ENCODE peak calls at places on chromosomes 2 and 18, in four cellular contexts. N is MM.1S, V is Peyer's patch, E is IMR-90. G is an unnamed sample.

GRCh38 chr2:128756372-128756730 is 437.7 kb upstream of the HS6ST1 start:
- DNase-seq in N (no peak), V (no peak), E (no peak), G (no peak)

GRCh38 chr2:54009549-54009948 is 38.8 kb upstream of the PSME4 start:
- DNase-seq in E (no peak), N (no peak), V (no peak), G (no peak)

GRCh38 chr2:203918264-203918663 is 18.3 kb upstream of the ICOS start:
- DNase-seq in E (no peak), V (no peak), N (no peak), G (no peak)

GRCh38 chr2:95203911-95204310 is 3.4 kb upstream of the ZNF892 start:
- DNase-seq in E (no peak), V (no peak), N (no peak), G (no peak)

GRCh38 chr2:190023860-190024259 is 38.7 kb downstream of the MSTN start:
- DNase-seq in V (no peak), N (peak; percentile 63), E (peak; percentile 49), G (peak; percentile 32)

GRCh38 chr2:47905454-47906260 is 641 bp downstream of the FBXO11 start:
- DNase-seq in E (peak; percentile 41), N (peak; percentile 49), V (peak; percentile 77), G (peak; percentile 74)

GRCh38 chr2:207254526-207255464 is 89.0 kb upstream of the KLF7 start:
- DNase-seq in N (no peak), V (no peak), E (peak; percentile 92), G (no peak)

GRCh38 chr18:31156831-31157763 is 5.6 kb downstream of the DSC1 start:
- DNase-seq in V (no peak), N (no peak), E (no peak), G (no peak)

GRCh38 chr2:237410949-237411635 is 2.9 kb downstream of the COL6A3 start:
- DNase-seq in V (no peak), N (no peak), E (no peak), G (no peak)

GRCh38 chr2:74843371-74844298 is 9.7 kb downstream of the HK2 start:
- DNase-seq in N (peak; percentile 79), E (peak; percentile 92), V (peak; percentile 69), G (peak; percentile 44)

GRCh38 chr2:224173210-224173609 is 134.1 kb upstream of the SERPINE2 start:
- DNase-seq in E (no peak), N (no peak), V (no peak), G (no peak)

GRCh38 chr2:147649963-147650362 is 194.9 kb upstream of the ACVR2A start:
- DNase-seq in N (no peak), V (no peak), E (no peak), G (no peak)

GRCh38 chr18:53152478-53152877 is 812.5 kb downstream of the DCC start:
- DNase-seq in N (no peak), V (no peak), E (no peak), G (no peak)

GRCh38 chr2:184339966-184340365 is 258.4 kb upstream of the ZNF804A start:
- DNase-seq in N (no peak), E (no peak), V (no peak), G (no peak)
- H3K27me3 ChIP-seq in N (no peaks in the 10 kb centered on the region), E (no peaks in the 10 kb centered on the region), V (no peaks in the 10 kb centered on the region), G (no peaks in the 10 kb centered on the region)

GRCh38 chr2:168811670-168812069 is 9.2 kb downstream of the NOSTRIN start:
- DNase-seq in N (no peak), V (no peak), E (no peak), G (no peak)
- H3K4me1 ChIP-seq in N (no peaks in the 10 kb centered on the region), V (no peaks in the 10 kb centered on the region), E (peaks cover 1% of the 10 kb centered on the region), G (no peaks in the 10 kb centered on the region)

DNA sequence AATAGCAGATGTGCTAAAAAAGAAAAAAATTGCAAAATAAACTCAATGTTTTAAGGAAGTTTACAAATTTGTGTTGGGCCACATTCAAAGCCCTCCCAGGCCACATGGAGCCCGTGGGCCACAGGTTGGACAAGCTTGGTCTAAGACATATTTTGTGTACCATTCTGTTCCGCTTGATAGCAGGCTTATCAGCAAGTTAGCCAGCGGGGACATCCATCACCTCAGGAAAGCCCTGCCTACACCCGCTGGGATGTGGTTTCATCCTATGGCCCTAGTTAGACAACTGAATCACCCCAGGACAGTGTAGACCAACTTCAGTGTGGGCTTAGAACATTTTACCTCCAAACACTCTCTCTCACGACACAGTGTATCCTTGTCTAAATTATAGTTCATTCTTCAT is 32.6 kb downstream of the CD8B2 start:
- DNase-seq in E (no peak), V (no peak), N (no peak), G (no peak)
- H3K27ac ChIP-seq in E (no peak overlapping the region), V (no peak overlapping the region), N (no peak overlapping the region), G (no peak overlapping the region)

GRCh38 chr2:120431386-120432292 is 85.7 kb downstream of the INHBB start:
- DNase-seq in N (no peak), E (no peak), V (peak; percentile 23), G (no peak)
- H3K27me3 ChIP-seq in N (peaks cover 6% of the 10 kb centered on the region), E (peaks cover 71% of the 10 kb centered on the region), V (no peaks in the 10 kb centered on the region), G (no peaks in the 10 kb centered on the region)

GRCh38 chr2:36360834-36361233 is 5.3 kb downstream of the CRIM1 start:
- DNase-seq in N (no peak), V (no peak), E (no peak), G (no peak)

GRCh38 chr2:36360063-36360462 is 4.5 kb downstream of the CRIM1 start:
- DNase-seq in N (no peak), E (no peak), V (no peak), G (no peak)

GRCh38 chr2:36358317-36358659 is 2.7 kb downstream of the CRIM1 start:
- DNase-seq in E (peak; percentile 55), V (no peak), N (no peak), G (no peak)

GRCh38 chr2:36357506-36358316 is 2.1 kb downstream of the CRIM1 start:
- DNase-seq in N (no peak), V (peak; percentile 67), E (peak; percentile 85), G (peak; percentile 13)

DNA sequence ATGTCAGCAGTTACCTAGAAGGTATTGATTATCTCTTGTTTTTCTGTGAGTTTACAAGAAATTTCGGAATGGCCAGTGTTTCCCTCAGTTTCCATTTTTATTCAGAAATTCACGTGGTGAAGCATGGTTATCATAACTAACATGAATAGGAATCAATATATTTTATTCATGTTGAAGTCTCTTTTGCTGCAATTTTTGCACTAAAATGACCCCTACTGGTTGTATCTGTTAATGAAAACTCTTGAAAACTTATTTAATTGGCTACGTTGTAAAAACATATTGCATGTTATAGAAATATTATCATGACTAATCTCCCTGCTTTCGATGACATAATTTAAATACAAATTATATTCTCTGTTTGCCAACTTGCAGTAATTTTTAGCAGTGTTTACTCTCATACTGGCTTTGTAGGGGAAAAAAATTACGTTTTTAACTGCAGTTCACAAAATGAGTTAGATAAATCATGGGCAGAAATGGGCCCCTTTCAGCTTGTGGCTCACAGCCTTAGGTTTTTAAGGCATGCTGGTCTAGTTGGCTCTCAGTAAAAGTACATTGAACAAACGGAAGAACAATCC is 3.5 kb downstream of the CRIM1 start:
- DNase-seq in E (peak; percentile 48), V (no peak), N (peak; percentile 32), G (no peak)
- H3K4me1 ChIP-seq in E (peaks cover 30% of the 10 kb centered on the region), V (no peaks in the 10 kb centered on the region), N (peaks cover 9% of the 10 kb centered on the region), G (peaks cover 13% of the 10 kb centered on the region)

DNA sequence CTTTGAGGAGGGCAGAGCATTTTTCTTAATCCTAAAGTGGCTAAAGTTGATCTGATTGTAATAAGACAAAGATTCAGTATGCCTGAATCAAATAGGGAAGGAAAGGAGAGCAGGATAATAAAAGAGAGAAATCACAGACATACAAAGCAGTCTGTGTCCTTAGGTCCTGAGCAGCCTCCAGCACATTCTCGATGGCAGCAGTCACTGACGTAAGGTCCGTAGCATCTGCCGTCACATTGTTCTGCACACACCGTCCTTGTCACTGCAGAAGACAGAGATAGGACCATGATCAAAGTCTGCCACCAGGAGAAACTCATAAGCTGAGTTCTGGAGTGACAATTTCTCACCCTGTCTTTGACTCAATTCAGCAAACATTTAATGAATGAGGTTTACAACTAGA is 813.7 kb downstream of the ERBB4 start:
- DNase-seq in V (no peak), N (no peak), E (no peak), G (no peak)
- H3K27ac ChIP-seq in V (no peak overlapping the region), N (no peak overlapping the region), E (no peak overlapping the region), G (no peak overlapping the region)

GRCh38 chr2:120440521-120441350 is 94.8 kb downstream of the INHBB start:
- DNase-seq in V (no peak), E (no peak), N (no peak), G (no peak)
- H3K27me3 ChIP-seq in V (no peaks in the 10 kb centered on the region), E (peaks cover 78% of the 10 kb centered on the region), N (peaks cover 16% of the 10 kb centered on the region), G (no peaks in the 10 kb centered on the region)

DNA sequence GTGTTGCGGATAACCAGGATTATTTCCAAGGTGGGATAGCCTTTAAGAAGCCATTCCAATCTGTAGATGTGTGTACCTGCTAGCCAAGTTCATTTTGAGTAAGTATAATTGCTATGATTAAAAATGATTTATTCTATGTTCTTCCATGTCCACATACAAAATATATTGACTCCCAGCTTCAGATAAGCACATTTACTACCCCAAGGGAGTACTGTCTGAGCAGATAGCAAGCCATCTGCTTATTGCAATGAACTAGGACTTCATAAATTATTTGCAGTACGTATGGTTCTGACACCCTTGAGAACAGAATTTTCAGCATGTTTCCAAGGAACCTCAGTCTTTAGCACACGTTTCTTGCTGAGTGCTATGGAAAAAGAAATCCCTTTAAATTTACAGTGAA is 28.2 kb downstream of the ABCG5 start:
- DNase-seq in V (no peak), N (no peak), E (no peak), G (no peak)
- H3K4me1 ChIP-seq in V (no peaks in the 10 kb centered on the region), N (no peaks in the 10 kb centered on the region), E (no peaks in the 10 kb centered on the region), G (no peaks in the 10 kb centered on the region)

G was measured in naive thymus-derived CD4-positive, alpha-beta T cell.